ENCODE peak calls at places on chromosomes 11 and 22, in four cellular contexts. One of them, this sample, is unnamed.

GRCh38 chr11:2077061-2077802 is 62.0 kb downstream of the IGF2 start:
- DNase-seq in NCI-H82: no peak
- DNase-seq in stimulated activated effector memory CD8-positive, alpha-beta T cell treated with anti-CD3 and anti-CD28 coated beads, Interleukin-12 subunit alpha, Interleukin-12 subunit beta, amount 100 ng/mL, for 72 hours: peak
- DNase-seq in mucosa of descending colon: no peak
- DNase-seq in this sample: no peak

GRCh38 chr11:92329644-92330043 is 105.0 kb downstream of the FAT3 start:
- DNase-seq in NCI-H82: no peak
- DNase-seq in stimulated activated effector memory CD8-positive, alpha-beta T cell treated with anti-CD3 and anti-CD28 coated beads, Interleukin-12 subunit alpha, Interleukin-12 subunit beta, amount 100 ng/mL, for 72 hours: no peak
- DNase-seq in mucosa of descending colon: no peak
- DNase-seq in this sample: no peak

GRCh38 chr11:69812256-69812655 is 7.0 kb downstream of the FGF3 start:
- DNase-seq in stimulated activated effector memory CD8-positive, alpha-beta T cell treated with anti-CD3 and anti-CD28 coated beads, Interleukin-12 subunit alpha, Interleukin-12 subunit beta, amount 100 ng/mL, for 72 hours: no peak
- DNase-seq in mucosa of descending colon: no peak
- DNase-seq in NCI-H82: no peak
- DNase-seq in this sample: no peak

GRCh38 chr11:72709478-72710238 is 35.4 kb upstream of the PDE2A start:
- DNase-seq in NCI-H82: no peak
- DNase-seq in mucosa of descending colon: no peak
- DNase-seq in stimulated activated effector memory CD8-positive, alpha-beta T cell treated with anti-CD3 and anti-CD28 coated beads, Interleukin-12 subunit alpha, Interleukin-12 subunit beta, amount 100 ng/mL, for 72 hours: no peak
- DNase-seq in this sample: no peak

GRCh38 chr11:16337421-16338213 is 18.7 kb downstream of the SOX6 start:
- DNase-seq in mucosa of descending colon: no peak
- DNase-seq in NCI-H82: no peak
- DNase-seq in stimulated activated effector memory CD8-positive, alpha-beta T cell treated with anti-CD3 and anti-CD28 coated beads, Interleukin-12 subunit alpha, Interleukin-12 subunit beta, amount 100 ng/mL, for 72 hours: no peak
- DNase-seq in this sample: no peak

GRCh38 chr11:10659339-10660216 is 34.0 kb downstream of the IRAG1 start:
- DNase-seq in stimulated activated effector memory CD8-positive, alpha-beta T cell treated with anti-CD3 and anti-CD28 coated beads, Interleukin-12 subunit alpha, Interleukin-12 subunit beta, amount 100 ng/mL, for 72 hours: no peak
- DNase-seq in mucosa of descending colon: no peak
- DNase-seq in NCI-H82: no peak
- DNase-seq in this sample: no peak

GRCh38 chr11:69342588-69343330 is 48.8 kb downstream of the MYEOV start:
- DNase-seq in stimulated activated effector memory CD8-positive, alpha-beta T cell treated with anti-CD3 and anti-CD28 coated beads, Interleukin-12 subunit alpha, Interleukin-12 subunit beta, amount 100 ng/mL, for 72 hours: peak
- DNase-seq in NCI-H82: no peak
- DNase-seq in mucosa of descending colon: no peak
- DNase-seq in this sample: no peak

GRCh38 chr22:30202531-30203006 is 44.0 kb downstream of the LIF start:
- DNase-seq in mucosa of descending colon: peak
- DNase-seq in NCI-H82: peak
- DNase-seq in stimulated activated effector memory CD8-positive, alpha-beta T cell treated with anti-CD3 and anti-CD28 coated beads, Interleukin-12 subunit alpha, Interleukin-12 subunit beta, amount 100 ng/mL, for 72 hours: no peak
- DNase-seq in this sample: no peak

GRCh38 chr22:24975125-24975640 is 22.7 kb downstream of the KIAA1671 start:
- DNase-seq in NCI-H82: no peak
- DNase-seq in stimulated activated effector memory CD8-positive, alpha-beta T cell treated with anti-CD3 and anti-CD28 coated beads, Interleukin-12 subunit alpha, Interleukin-12 subunit beta, amount 100 ng/mL, for 72 hours: no peak
- DNase-seq in mucosa of descending colon: no peak
- DNase-seq in this sample: no peak